ENCODE peak calls at places on chromosome 4, in nine cellular contexts. Z is HT1080; U is MV-4-11; K is AG20443; P is glutamatergic neuron; M is activated naive CD8-positive, alpha-beta T cell treated with anti-CD3 and anti-CD28 coated beads, Interleukin-2, amount 10 ng/mL, durations not matched to agents 7 days and 5 days; D is endothelial cell; N is neuronal stem cell; A is SK-MEL-5. E is an unnamed sample.
A peak's percentile ranks its signal among the peaks of the same experiment; 100 is the strongest.

GRCh38 chr4:3422808-3423297 is 18.9 kb upstream of the HGFAC start:
- DNase-seq in A (no peak), K (no peak), P (no peak), D (no peak), M (no peak), Z (no peak), N (no peak), U (no peak), E (no peak)

GRCh38 chr4:13159041-13159620 is 325.0 kb downstream of the RAB28 start:
- DNase-seq in N (no peak), D (no peak), P (no peak), U (no peak), Z (peak; percentile 53), A (peak; percentile 76), M (no peak), K (no peak), E (peak; percentile 2)

GRCh38 chr4:93788712-93789111 is 39.8 kb upstream of the ATOH1 start:
- DNase-seq in A (peak; percentile 55), U (peak; percentile 6), P (no peak), N (no peak), D (peak; percentile 13), K (peak; percentile 23), M (no peak), Z (peak; percentile 37), E (no peak)

GRCh38 chr4:121057466-121057911 is 14.8 kb downstream of the NDNF start:
- DNase-seq in N (peak; percentile 23), M (no peak), P (no peak), K (no peak), U (no peak), A (no peak), D (peak; percentile 31), Z (no peak), E (no peak)

GRCh38 chr4:53313510-53313909 is 52.4 kb downstream of the SCFD2 start:
- DNase-seq in M (no peak), A (peak; percentile 90), P (no peak), Z (peak; percentile 19), N (peak; percentile 24), U (no peak), D (peak; percentile 5), K (no peak), E (no peak)

GRCh38 chr4:25118096-25118495 is 42.2 kb downstream of the SEPSECS start:
- DNase-seq in U (no peak), P (no peak), K (no peak), Z (no peak), M (no peak), D (no peak), A (no peak), N (no peak), E (no peak)

GRCh38 chr4:67721770-67722597 is 21.0 kb upstream of the UBA6 start:
- DNase-seq in D (no peak), Z (peak; percentile 92), K (no peak), M (no peak), U (peak; percentile 17), A (no peak), N (no peak), P (no peak), E (no peak)

GRCh38 chr4:8221985-8222384 is 22.9 kb downstream of the SH3TC1 start:
- DNase-seq in M (no peak), P (no peak), K (no peak), U (no peak), D (no peak), A (peak; percentile 84), N (no peak), Z (no peak), E (no peak)

GRCh38 chr4:169079942-169080827 is 70.1 kb upstream of the CBR4 start:
- DNase-seq in K (no peak), U (peak; percentile 44), P (no peak), N (no peak), A (peak; percentile 15), D (no peak), Z (peak; percentile 84), M (no peak), E (no peak)

GRCh38 chr4:10951306-10951705 is 266.7 kb upstream of the CLNK start:
- DNase-seq in Z (peak; percentile 38), K (no peak), P (no peak), N (no peak), D (no peak), U (no peak), A (no peak), M (no peak), E (no peak)

GRCh38 chr4:21697583-21697982 is 251.0 kb downstream of the KCNIP4 start:
- DNase-seq in Z (peak; percentile 62), P (peak; percentile 54), M (no peak), U (no peak), A (no peak), D (peak; percentile 18), K (no peak), N (peak; percentile 6), E (no peak)

GRCh38 chr4:139184129-139184528 is 7.1 kb upstream of the ELF2 start:
- DNase-seq in D (no peak), N (no peak), U (peak; percentile 35), P (no peak), Z (peak; percentile 15), K (peak; percentile 15), A (peak; percentile 27), M (no peak), E (no peak)

GRCh38 chr4:8079031-8079885 is 79.4 kb downstream of the ABLIM2 start:
- DNase-seq in N (no peak), D (no peak), P (no peak), U (peak; percentile 93), M (no peak), A (no peak), K (no peak), Z (peak; percentile 34), E (no peak)

E was measured in NCI-H345.